ENCODE peak calls at places on chromosomes 11 and 22, in ten cellular contexts. J is activated naive CD4-positive, alpha-beta T cell; R is ELR; U is kidney tubule cell; L is H7; C is OCI-LY7; H is endothelial cell; Z is T-helper 1 cell; D is CD4-positive, alpha-beta memory T cell; V is CD4-positive, alpha-beta T cell. I is an unnamed sample.

GRCh38 chr22:48954781-48955311 is 872.8 kb downstream of the BRD1 start:
- DNase-seq in J (no peak), R (no peak), U (no peak), L (peak; percentile 57), C (no peak), H (no peak), Z (no peak), D (no peak), V (no peak), I (no peak)

GRCh38 chr11:64791781-64792291 is 11.2 kb downstream of the MAP4K2 start:
- DNase-seq in J (no peak), R (no peak), U (no peak), L (peak; percentile 39), C (no peak), H (no peak), Z (no peak), D (no peak), V (no peak), I (no peak)

GRCh38 chr11:1573077-1573846 is 1.2 kb upstream of the DUSP8 start:
- DNase-seq in J (no peak), R (no peak), U (peak; percentile 40), L (peak; percentile 79), C (no peak), H (peak; percentile 16), Z (no peak), D (peak; percentile 76), V (no peak), I (no peak)

GRCh38 chr22:37267128-37267587 is 15.2 kb upstream of the CYTH4 start:
- DNase-seq in J (peak; percentile 68), R (peak; percentile 60), U (peak; percentile 32), L (peak; percentile 96), C (peak; percentile 78), H (peak; percentile 83), Z (peak; percentile 65), D (peak; percentile 65), V (peak; percentile 66), I (peak; percentile 7)

GRCh38 chr11:61844909-61845565 is 16.9 kb downstream of the FADS2 start:
- DNase-seq in J (no peak), R (no peak), U (no peak), L (no peak), C (no peak), H (no peak), Z (no peak), D (no peak), V (no peak), I (no peak)

GRCh38 chr11:128568166-128568778 is 19.1 kb downstream of the ETS1 start:
- DNase-seq in J (no peak), R (no peak), U (no peak), L (peak; percentile 50), C (no peak), H (no peak), Z (no peak), D (no peak), V (no peak), I (no peak)

GRCh38 chr11:101129203-101129943 is at the start of gene PGR:
- DNase-seq in J (no peak), R (no peak), U (no peak), L (peak; percentile 69), C (no peak), H (peak; percentile 5), Z (no peak), D (peak; percentile 9), V (no peak), I (no peak)

GRCh38 chr11:69120096-69120875 is 35.4 kb upstream of the SMIM38 start:
- DNase-seq in J (no peak), R (no peak), U (no peak), L (peak; percentile 48), C (no peak), H (no peak), Z (no peak), D (no peak), V (no peak), I (no peak)

GRCh38 chr11:72037554-72038311 is 39.0 kb downstream of the IL18BP start:
- DNase-seq in J (no peak), R (no peak), U (no peak), L (no peak), C (peak; percentile 89), H (no peak), Z (no peak), D (no peak), V (no peak), I (no peak)

GRCh38 chr11:115741376-115741775 is 237.2 kb upstream of the CADM1 start:
- DNase-seq in J (no peak), R (no peak), U (no peak), L (no peak), C (no peak), H (no peak), Z (no peak), D (no peak), V (no peak), I (no peak)

GRCh38 chr11:69105431-69106123 is 50.2 kb upstream of the SMIM38 start:
- DNase-seq in J (no peak), R (no peak), U (no peak), L (no peak), C (no peak), H (no peak), Z (no peak), D (no peak), V (no peak), I (no peak)

GRCh38 chr22:34111210-34111824 is 191.0 kb upstream of the LARGE1 start:
- DNase-seq in J (no peak), R (peak; percentile 23), U (peak; percentile 44), L (peak; percentile 57), C (peak; percentile 50), H (peak; percentile 13), Z (no peak), D (no peak), V (no peak), I (peak; percentile 8)

GRCh38 chr11:2708757-2709281 is 9.0 kb upstream of the KCNQ1OT1 start:
- DNase-seq in J (no peak), R (no peak), U (no peak), L (peak; percentile 66), C (no peak), H (no peak), Z (no peak), D (no peak), V (no peak), I (no peak)

GRCh38 chr11:28133146-28133545 is 25.0 kb downstream of the METTL15 start:
- DNase-seq in J (no peak), R (peak; percentile 64), U (no peak), L (no peak), C (no peak), H (no peak), Z (no peak), D (no peak), V (no peak), I (no peak)

I was measured in AML-193.